ENCODE peak calls at places on chromosome 10, in six cellular contexts. One of them, this sample, is unnamed.

GRCh38 chr10:104018471-104018870 is 51.5 kb downstream of the SLK start:
- DNase-seq in ascending aorta: no peak
- DNase-seq in HepG2: no peak
- DNase-seq in endothelial cell: no peak
- DNase-seq in hepatocyte: no peak
- DNase-seq in HFFc6: no peak
- DNase-seq in this sample: no peak

GRCh38 chr10:12510566-12510965 is 161.2 kb downstream of the CAMK1D start:
- DNase-seq in HepG2: no peak
- DNase-seq in endothelial cell: no peak
- DNase-seq in HFFc6: no peak
- DNase-seq in ascending aorta: peak; percentile 41
- DNase-seq in hepatocyte: no peak
- DNase-seq in this sample: no peak

GRCh38 chr10:90969148-90969547 is 48.3 kb upstream of the ANKRD1 start:
- DNase-seq in HFFc6: no peak
- DNase-seq in hepatocyte: no peak
- DNase-seq in HepG2: no peak
- DNase-seq in ascending aorta: no peak
- DNase-seq in endothelial cell: no peak
- DNase-seq in this sample: no peak

GRCh38 chr10:71367279-71367678 is 29.4 kb upstream of the CDH23 start:
- DNase-seq in HepG2: no peak
- DNase-seq in HFFc6: no peak
- DNase-seq in endothelial cell: no peak
- DNase-seq in ascending aorta: no peak
- DNase-seq in hepatocyte: no peak
- DNase-seq in this sample: no peak

GRCh38 chr10:88065384-88066049 is 202.1 kb downstream of the PTEN start:
- DNase-seq in ascending aorta: no peak
- DNase-seq in endothelial cell: no peak
- DNase-seq in hepatocyte: no peak
- DNase-seq in HFFc6: no peak
- DNase-seq in HepG2: no peak
- DNase-seq in this sample: no peak

GRCh38 chr10:116553378-116553980 is 7.7 kb downstream of the PNLIP start:
- DNase-seq in endothelial cell: no peak
- DNase-seq in HepG2: no peak
- DNase-seq in HFFc6: no peak
- DNase-seq in hepatocyte: no peak
- DNase-seq in ascending aorta: no peak
- DNase-seq in this sample: no peak

GRCh38 chr10:133060022-133060421 is 27.7 kb upstream of the ADGRA1 start:
- DNase-seq in HepG2: no peak
- DNase-seq in endothelial cell: no peak
- DNase-seq in ascending aorta: no peak
- DNase-seq in hepatocyte: no peak
- DNase-seq in HFFc6: no peak
- DNase-seq in this sample: no peak

GRCh38 chr10:102652170-102652926 is 8.1 kb downstream of the TRIM8 start:
- DNase-seq in ascending aorta: no peak
- DNase-seq in hepatocyte: no peak
- DNase-seq in HepG2: no peak
- DNase-seq in endothelial cell: no peak
- DNase-seq in HFFc6: no peak
- DNase-seq in this sample: no peak

GRCh38 chr10:98038333-98038732 is 7.9 kb upstream of the CRTAC1 start:
- DNase-seq in ascending aorta: no peak
- DNase-seq in HFFc6: no peak
- DNase-seq in endothelial cell: no peak
- DNase-seq in hepatocyte: peak; percentile 30
- DNase-seq in HepG2: no peak
- DNase-seq in this sample: no peak

GRCh38 chr10:32983333-32983909 is 25.4 kb upstream of the ITGB1 start:
- DNase-seq in HFFc6: peak; percentile 92
- DNase-seq in endothelial cell: no peak
- DNase-seq in hepatocyte: peak; percentile 52
- DNase-seq in HepG2: peak; percentile 77
- DNase-seq in ascending aorta: no peak
- DNase-seq in this sample: no peak

GRCh38 chr10:72625608-72626443 is at the start of gene MICU1:
- DNase-seq in HepG2: peak; percentile 91
- DNase-seq in HFFc6: peak; percentile 90
- DNase-seq in hepatocyte: peak; percentile 98
- DNase-seq in endothelial cell: peak; percentile 90
- DNase-seq in ascending aorta: peak; percentile 98
- DNase-seq in this sample: peak; percentile 97

GRCh38 chr10:43249151-43249961 is 17.5 kb downstream of the RASGEF1A start:
- DNase-seq in HepG2: no peak
- DNase-seq in HFFc6: no peak
- DNase-seq in hepatocyte: no peak
- DNase-seq in ascending aorta: peak; percentile 46
- DNase-seq in endothelial cell: no peak
- DNase-seq in this sample: peak; percentile 4

GRCh38 chr10:71276873-71277272 is 42.2 kb upstream of the SLC29A3 start:
- DNase-seq in ascending aorta: no peak
- DNase-seq in HFFc6: no peak
- DNase-seq in HepG2: no peak
- DNase-seq in hepatocyte: no peak
- DNase-seq in endothelial cell: no peak
- DNase-seq in this sample: no peak

GRCh38 chr10:42553064-42553407 is 85.3 kb downstream of the ZNF33B start:
- DNase-seq in hepatocyte: no peak
- DNase-seq in endothelial cell: peak; percentile 17
- DNase-seq in HepG2: no peak
- DNase-seq in ascending aorta: no peak
- DNase-seq in HFFc6: no peak
- DNase-seq in this sample: no peak

GRCh38 chr10:36671607-36672006 is 453.8 kb upstream of the ANKRD30A start:
- DNase-seq in hepatocyte: no peak
- DNase-seq in HepG2: no peak
- DNase-seq in ascending aorta: no peak
- DNase-seq in HFFc6: no peak
- DNase-seq in endothelial cell: no peak
- DNase-seq in this sample: no peak

GRCh38 chr10:93503075-93503474 is 6.7 kb downstream of the CEP55 start:
- DNase-seq in HFFc6: no peak
- DNase-seq in hepatocyte: no peak
- DNase-seq in HepG2: no peak
- DNase-seq in ascending aorta: no peak
- DNase-seq in endothelial cell: no peak
- DNase-seq in this sample: no peak

GRCh38 chr10:75137533-75138438 is 26.3 kb downstream of the SAMD8 start:
- DNase-seq in HFFc6: peak; percentile 55
- DNase-seq in ascending aorta: no peak
- DNase-seq in HepG2: no peak
- DNase-seq in hepatocyte: peak; percentile 17
- DNase-seq in endothelial cell: no peak
- DNase-seq in this sample: no peak

GRCh38 chr10:32065871-32066270 is 9.6 kb upstream of the KIF5B start:
- DNase-seq in HFFc6: peak; percentile 62
- DNase-seq in ascending aorta: no peak
- DNase-seq in endothelial cell: no peak
- DNase-seq in HepG2: no peak
- DNase-seq in hepatocyte: peak; percentile 25
- DNase-seq in this sample: no peak

GRCh38 chr10:73905256-73906018 is 5.5 kb upstream of the PLAU start:
- DNase-seq in hepatocyte: no peak
- DNase-seq in HepG2: no peak
- DNase-seq in ascending aorta: no peak
- DNase-seq in HFFc6: no peak
- DNase-seq in endothelial cell: no peak
- DNase-seq in this sample: no peak

GRCh38 chr10:60208676-60209269 is 180.9 kb downstream of the ANK3 start:
- DNase-seq in hepatocyte: peak; percentile 63
- DNase-seq in HFFc6: peak; percentile 38
- DNase-seq in ascending aorta: no peak
- DNase-seq in HepG2: peak; percentile 18
- DNase-seq in endothelial cell: no peak
- DNase-seq in this sample: no peak

GRCh38 chr10:119517235-119518141 is 25.0 kb downstream of the RGS10 start:
- DNase-seq in ascending aorta: no peak
- DNase-seq in HepG2: no peak
- DNase-seq in HFFc6: peak; percentile 11
- DNase-seq in hepatocyte: no peak
- DNase-seq in endothelial cell: no peak
- DNase-seq in this sample: no peak

GRCh38 chr10:71088054-71088453 is 124.3 kb upstream of the UNC5B start:
- DNase-seq in hepatocyte: no peak
- DNase-seq in ascending aorta: peak; percentile 72
- DNase-seq in endothelial cell: no peak
- DNase-seq in HFFc6: no peak
- DNase-seq in HepG2: no peak
- DNase-seq in this sample: no peak

GRCh38 chr10:1737222-1738061 is at the start of gene ADARB2:
- DNase-seq in HepG2: no peak
- DNase-seq in hepatocyte: peak; percentile 61
- DNase-seq in ascending aorta: no peak
- DNase-seq in endothelial cell: peak; percentile 68
- DNase-seq in HFFc6: no peak
- DNase-seq in this sample: no peak

DNA sequence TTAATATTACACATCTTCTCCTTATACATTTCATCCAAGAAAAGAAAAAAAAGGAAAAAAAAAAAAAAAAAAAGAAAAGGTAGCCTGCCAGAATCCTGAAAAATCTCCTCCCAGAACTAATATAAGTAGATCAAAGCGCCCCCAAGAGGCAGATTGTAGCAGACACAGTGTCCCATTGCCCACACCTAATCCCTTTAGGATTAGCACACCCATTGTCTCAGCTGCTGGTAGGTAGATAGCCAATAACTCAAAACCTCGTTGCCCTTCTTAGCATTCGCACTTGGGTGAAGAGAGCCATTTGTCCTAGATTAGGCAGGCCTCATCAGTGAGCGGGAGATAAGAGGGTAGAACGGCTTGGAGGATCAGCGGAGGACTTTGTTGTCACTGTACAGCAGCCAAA is 100.2 kb upstream of the SORCS1 start:
- DNase-seq in HepG2: no peak
- DNase-seq in HFFc6: no peak
- DNase-seq in endothelial cell: no peak
- DNase-seq in ascending aorta: no peak
- DNase-seq in hepatocyte: no peak
- DNase-seq in this sample: no peak
- TF ChIP-seq CTCF in HepG2: no peak
- TF ChIP-seq CTCF in HFFc6: no peak
- TF ChIP-seq CTCF in endothelial cell: peak; percentile 24
- TF ChIP-seq CTCF in ascending aorta: no peak
- TF ChIP-seq CTCF in hepatocyte: no peak
- TF ChIP-seq CTCF in this sample: no peak

GRCh38 chr10:112689327-112689726 is 242.3 kb downstream of the VTI1A start:
- DNase-seq in HepG2: peak; percentile 16
- DNase-seq in hepatocyte: peak; percentile 27
- DNase-seq in endothelial cell: peak; percentile 44
- DNase-seq in HFFc6: no peak
- DNase-seq in ascending aorta: no peak
- DNase-seq in this sample: no peak
- TF ChIP-seq CTCF in HepG2: peak; percentile 71
- TF ChIP-seq CTCF in hepatocyte: peak; percentile 35
- TF ChIP-seq CTCF in endothelial cell: peak; percentile 29
- TF ChIP-seq CTCF in HFFc6: peak; percentile 55
- TF ChIP-seq CTCF in ascending aorta: peak; percentile 20
- TF ChIP-seq CTCF in this sample: no peak

GRCh38 chr10:8061274-8062211 is 7.1 kb downstream of the GATA3 start:
- DNase-seq in HepG2: no peak
- DNase-seq in ascending aorta: no peak
- DNase-seq in HFFc6: no peak
- DNase-seq in endothelial cell: no peak
- DNase-seq in hepatocyte: no peak
- DNase-seq in this sample: no peak
- TF ChIP-seq CTCF in HepG2: no peak
- TF ChIP-seq CTCF in ascending aorta: no peak
- TF ChIP-seq CTCF in HFFc6: no peak
- TF ChIP-seq CTCF in endothelial cell: no peak
- TF ChIP-seq CTCF in hepatocyte: no peak
- TF ChIP-seq CTCF in this sample: no peak

DNA sequence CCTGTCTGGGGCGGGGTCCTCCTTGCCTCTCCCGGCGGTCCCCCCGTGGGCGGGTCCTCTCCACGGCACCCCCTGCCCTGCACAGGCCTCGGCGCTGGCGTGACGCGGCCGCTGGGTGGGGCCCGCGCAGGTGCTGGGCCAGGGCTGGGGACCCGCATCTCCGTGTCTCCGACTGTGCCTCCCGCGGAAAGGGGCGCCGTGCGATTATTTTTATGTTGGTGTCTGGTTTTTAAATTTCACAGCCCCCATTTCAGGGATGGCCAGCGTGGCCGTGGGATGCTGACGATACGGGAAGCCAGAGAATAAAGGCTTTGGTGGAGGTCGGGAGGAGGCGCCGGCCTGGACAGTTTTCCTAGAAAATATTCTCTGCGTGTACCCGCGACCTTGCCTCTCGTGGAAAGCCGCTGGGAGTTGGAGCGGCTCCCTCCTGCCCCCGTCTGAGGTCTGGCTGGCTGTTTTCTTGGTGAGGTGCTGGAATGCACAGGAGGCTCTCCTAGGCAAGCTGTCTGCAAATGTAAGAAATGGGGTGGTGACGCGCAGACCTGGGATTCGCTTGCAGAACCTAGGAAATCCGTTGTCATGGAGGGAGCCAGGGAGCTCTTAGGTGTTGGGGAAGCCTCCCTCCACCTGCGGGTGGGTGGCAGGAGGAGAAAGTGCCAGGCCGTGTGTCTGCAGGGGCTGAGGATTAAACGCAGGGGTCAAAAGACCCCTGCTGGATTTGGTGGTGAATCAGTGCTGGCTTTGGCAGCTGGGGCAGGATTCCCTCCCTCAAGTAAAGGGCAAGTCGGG is 28.7 kb upstream of the JAKMIP3 start:
- DNase-seq in HepG2: no peak
- DNase-seq in ascending aorta: no peak
- DNase-seq in hepatocyte: no peak
- DNase-seq in endothelial cell: no peak
- DNase-seq in HFFc6: no peak
- DNase-seq in this sample: no peak
- TF ChIP-seq CTCF in HepG2: no peak
- TF ChIP-seq CTCF in ascending aorta: no peak
- TF ChIP-seq CTCF in hepatocyte: no peak
- TF ChIP-seq CTCF in endothelial cell: no peak
- TF ChIP-seq CTCF in HFFc6: no peak
- TF ChIP-seq CTCF in this sample: no peak

GRCh38 chr10:127987467-127988380 is 80.8 kb downstream of the PTPRE start:
- DNase-seq in hepatocyte: no peak
- DNase-seq in ascending aorta: peak; percentile 59
- DNase-seq in HepG2: no peak
- DNase-seq in HFFc6: no peak
- DNase-seq in endothelial cell: no peak
- DNase-seq in this sample: no peak

GRCh38 chr10:127986543-127987466 is 79.9 kb downstream of the PTPRE start:
- DNase-seq in ascending aorta: peak; percentile 35
- DNase-seq in HepG2: no peak
- DNase-seq in hepatocyte: no peak
- DNase-seq in HFFc6: no peak
- DNase-seq in endothelial cell: no peak
- DNase-seq in this sample: no peak

GRCh38 chr10:127982601-127983000 is 75.7 kb downstream of the PTPRE start:
- DNase-seq in hepatocyte: no peak
- DNase-seq in HFFc6: no peak
- DNase-seq in ascending aorta: no peak
- DNase-seq in endothelial cell: no peak
- DNase-seq in HepG2: no peak
- DNase-seq in this sample: no peak

GRCh38 chr10:127983701-127984100 is 76.8 kb downstream of the PTPRE start:
- DNase-seq in hepatocyte: no peak
- DNase-seq in endothelial cell: no peak
- DNase-seq in HepG2: no peak
- DNase-seq in ascending aorta: peak; percentile 62
- DNase-seq in HFFc6: no peak
- DNase-seq in this sample: no peak

GRCh38 chr10:127984944-127985343 is 78.0 kb downstream of the PTPRE start:
- DNase-seq in HepG2: no peak
- DNase-seq in ascending aorta: no peak
- DNase-seq in hepatocyte: no peak
- DNase-seq in HFFc6: no peak
- DNase-seq in endothelial cell: no peak
- DNase-seq in this sample: no peak
- TF ChIP-seq CTCF in HepG2: no peak
- TF ChIP-seq CTCF in ascending aorta: no peak
- TF ChIP-seq CTCF in hepatocyte: no peak
- TF ChIP-seq CTCF in HFFc6: no peak
- TF ChIP-seq CTCF in endothelial cell: no peak
- TF ChIP-seq CTCF in this sample: no peak